ENCODE peak calls at places on chromosomes 1 and 21, in four cellular contexts. S is PC-3, X is HCT116, Z is OCI-LY7. J is an unnamed sample. For H3K4me1, H3K9me2 and H4K20me1, the result is how much of the 10 kb centered on the place peaks cover.

GRCh38 chr1:115456441-115456961 is 118.5 kb upstream of the NGF start:
- DNase-seq in Z (no peak), S (peak), X (no peak), J (peak)

GRCh38 chr1:64072089-64072835 is 131.2 kb upstream of the UBE2U start:
- DNase-seq in X (no peak), S (peak), Z (no peak), J (peak)

GRCh38 chr1:55699151-55699695 is 484.1 kb upstream of the USP24 start:
- DNase-seq in Z (no peak), S (no peak), X (no peak), J (no peak)

GRCh38 chr21:33300701-33301631 is 23.8 kb upstream of the IFNAR1 start:
- DNase-seq in Z (peak), S (peak), X (no peak), J (no peak)

GRCh38 chr1:170864784-170865538 is 70.4 kb upstream of the MROH9 start:
- DNase-seq in Z (no peak), X (no peak), S (no peak), J (no peak)

GRCh38 chr1:53686371-53687267 is 52.3 kb downstream of the GLIS1 start:
- DNase-seq in S (no peak), X (no peak), Z (no peak), J (no peak)

GRCh38 chr1:40786995-40787705 is 3.6 kb downstream of the KCNQ4 start:
- DNase-seq in X (no peak), S (no peak), Z (no peak), J (no peak)

GRCh38 chr1:175124842-175125241 is 57.2 kb downstream of the TNN start:
- DNase-seq in X (no peak), S (no peak), Z (no peak), J (no peak)

GRCh38 chr1:167090289-167090942 is at the start of gene GPA33:
- DNase-seq in S (no peak), Z (peak), X (no peak), J (no peak)

GRCh38 chr21:33864150-33864549 is 51.5 kb downstream of the ATP5PO start:
- DNase-seq in Z (no peak), S (no peak), X (no peak), J (no peak)

GRCh38 chr1:164576311-164577271 is 17.6 kb downstream of the PBX1 start:
- DNase-seq in X (no peak), Z (no peak), S (no peak), J (no peak)

GRCh38 chr1:164673584-164674214 is 114.7 kb downstream of the PBX1 start:
- DNase-seq in S (peak), Z (peak), X (no peak), J (no peak)

GRCh38 chr1:119853155-119853554 is 41.9 kb upstream of the REG4 start:
- DNase-seq in X (no peak), Z (no peak), S (no peak), J (no peak)

GRCh38 chr1:203581841-203582240 is 44.8 kb upstream of the ATP2B4 start:
- DNase-seq in S (no peak), X (no peak), Z (no peak), J (no peak)

GRCh38 chr1:8965121-8965820 is 19.6 kb downstream of the CA6 start:
- DNase-seq in Z (no peak), S (no peak), X (no peak), J (no peak)

GRCh38 chr1:228321478-228321877 is 85.2 kb downstream of the TRIM11 start:
- DNase-seq in X (no peak), Z (no peak), S (no peak), J (no peak)

GRCh38 chr1:45097944-45098343 is 85.9 kb downstream of the UROD start:
- DNase-seq in Z (no peak), S (peak), X (no peak), J (no peak)

GRCh38 chr1:87584603-87585002 is 255.9 kb downstream of the LMO4 start:
- DNase-seq in X (no peak), Z (no peak), S (no peak), J (no peak)

DNA sequence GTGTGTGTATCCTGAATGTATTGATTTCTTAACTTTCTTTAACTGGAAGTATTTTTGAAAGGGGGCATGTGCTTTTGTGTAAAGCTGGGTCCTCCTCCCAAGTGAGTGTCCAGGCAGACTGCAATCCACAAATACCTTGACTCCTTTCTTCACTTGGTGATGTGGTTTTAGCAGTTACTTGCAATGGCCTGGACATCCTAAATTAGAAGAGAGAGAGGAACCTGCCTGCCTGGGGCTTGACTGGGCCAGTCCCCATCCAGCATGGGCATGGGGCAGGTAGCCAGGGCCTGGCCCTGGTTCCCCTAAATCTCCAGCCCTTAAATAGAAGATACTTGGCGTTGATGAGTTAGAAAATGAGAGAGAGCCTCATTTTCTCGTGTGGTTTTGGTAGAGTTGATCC is 159.7 kb downstream of the PGBD5 start:
- DNase-seq in X (no peak), S (no peak), Z (no peak), J (no peak)
- H3K4me1 ChIP-seq in X (under half), S (under half), Z (under half), J (under half)

DNA sequence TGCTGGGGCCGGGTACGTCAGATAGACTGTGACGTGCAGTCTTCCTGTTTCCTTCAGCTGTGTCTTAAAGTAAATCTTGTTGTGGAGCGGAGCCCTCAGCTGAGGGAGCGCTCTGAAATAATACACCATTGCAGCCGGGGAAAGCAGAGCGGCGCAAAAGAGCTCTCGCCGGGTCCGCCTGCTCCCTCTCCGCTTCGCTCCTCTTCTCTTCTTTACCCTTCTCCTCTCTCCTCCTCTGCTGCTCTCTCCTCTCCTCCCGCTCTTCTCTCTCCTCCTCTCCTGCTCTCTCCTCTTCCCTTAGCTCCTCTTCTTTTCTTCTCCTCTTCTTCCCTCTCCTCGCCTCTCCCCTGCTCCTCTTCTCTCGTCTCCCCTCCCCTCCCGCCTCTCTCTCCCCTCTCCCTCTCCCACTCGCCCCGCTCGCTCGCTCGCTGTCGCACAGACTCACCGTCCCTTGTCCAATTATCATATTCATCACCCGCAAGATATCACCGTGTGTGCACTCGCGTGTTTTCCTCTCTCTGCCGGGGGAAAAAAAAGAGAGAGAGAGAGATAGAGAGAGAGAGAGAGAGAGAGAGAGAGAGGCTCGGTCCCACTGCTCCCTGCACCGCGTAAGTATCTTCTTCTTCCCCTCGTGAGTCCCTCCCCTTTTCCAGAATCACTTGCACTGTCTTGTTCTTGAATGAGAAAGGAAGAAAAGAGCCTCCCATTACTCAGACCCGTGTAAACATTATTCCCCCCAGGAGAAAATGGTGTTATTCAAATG is at the start of gene PROX1:
- DNase-seq in Z (no peak), X (no peak), S (peak), J (no peak)
- H3K9me2 ChIP-seq in Z (under half), X (under half), S (under half), J (under half)

DNA sequence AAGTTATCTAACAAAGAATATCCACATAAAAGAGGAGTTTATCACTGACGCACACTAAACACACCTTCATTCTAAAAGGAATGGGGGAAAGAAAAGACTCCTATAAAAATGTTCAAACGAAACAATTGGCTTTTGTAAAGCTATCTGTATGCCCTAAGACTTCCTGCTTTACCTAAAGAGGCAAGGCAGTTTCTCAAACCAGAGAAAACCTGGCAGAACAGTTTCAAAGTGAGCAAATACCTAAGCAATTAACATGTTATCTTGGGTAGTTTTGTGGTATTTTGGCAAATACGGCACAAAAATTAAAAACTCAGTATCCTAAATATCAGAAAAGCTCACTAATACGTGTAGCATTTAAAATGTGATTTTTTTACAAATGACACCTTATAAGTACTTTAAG is 1.9 kb downstream of the PUM1 start:
- DNase-seq in S (peak), Z (peak), X (no peak), J (no peak)
- H4K20me1 ChIP-seq in S (half or more), Z (under half), X (under half), J (half or more)

DNA sequence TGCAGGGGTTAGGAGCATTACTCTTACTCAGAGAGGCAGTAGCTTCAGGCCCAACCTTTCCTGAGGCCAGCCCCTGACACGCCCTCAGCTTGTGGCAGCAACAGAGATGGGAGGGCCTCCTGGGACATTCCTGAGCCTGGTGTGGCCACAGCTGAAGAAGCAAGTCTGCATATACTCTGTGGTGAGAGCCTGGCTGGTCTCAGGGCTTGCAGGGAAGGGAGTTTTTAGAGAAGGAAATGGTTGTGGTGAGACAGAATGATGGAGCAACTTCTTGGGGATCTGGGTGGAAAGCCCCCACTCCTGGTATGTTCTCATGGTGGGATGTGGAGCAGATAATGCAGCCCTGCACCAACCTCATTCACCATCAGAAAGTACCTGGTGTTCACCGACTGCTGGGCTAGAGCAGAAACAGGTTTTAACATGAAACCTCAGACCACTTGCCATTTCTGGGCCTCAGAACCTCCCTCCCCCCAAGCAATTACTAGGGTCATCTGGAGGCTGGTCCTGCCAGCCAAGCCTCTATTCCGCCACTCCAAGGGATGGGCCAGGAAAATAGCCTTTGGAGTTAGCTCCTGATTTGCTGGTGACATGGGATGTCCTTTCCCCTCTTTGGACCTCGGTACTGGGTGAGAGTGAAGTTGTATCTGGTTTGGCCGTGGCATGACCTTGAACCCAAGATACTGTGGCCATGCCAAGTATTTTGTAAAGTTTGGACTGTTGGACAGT is 28.0 kb upstream of the RNF19B start:
- DNase-seq in Z (peak), X (peak), S (peak), J (peak)
- H3K4me1 ChIP-seq in Z (under half), X (half or more), S (under half), J (half or more)

DNA sequence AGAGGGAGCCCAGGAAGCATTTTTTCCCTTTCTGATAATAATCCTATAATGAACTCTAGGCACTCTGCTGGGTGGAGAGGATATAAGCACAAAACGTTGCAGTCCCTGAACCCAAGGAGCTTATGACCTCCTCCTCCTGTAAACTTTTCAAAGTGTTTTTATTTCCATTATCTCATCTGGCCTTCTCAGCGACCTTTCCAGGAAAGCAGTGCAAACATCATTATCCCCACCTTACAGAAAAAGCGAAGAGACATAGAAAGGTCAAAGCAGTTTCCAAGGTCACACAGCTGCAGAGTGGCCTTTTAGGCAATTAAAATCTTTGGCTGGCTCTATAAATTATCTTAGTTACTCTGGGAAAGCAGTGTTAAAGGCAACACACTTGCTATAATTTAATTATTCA is 63.8 kb downstream of the OLFML3 start:
- DNase-seq in S (no peak), X (no peak), Z (no peak), J (no peak)
- H3K9me2 ChIP-seq in S (under half), X (under half), Z (under half), J (under half)

GRCh38 chr1:225596152-225596551 is 56.8 kb downstream of the ENAH start:
- DNase-seq in X (no peak), Z (no peak), S (peak), J (no peak)

GRCh38 chr1:225598847-225599246 is 54.1 kb downstream of the ENAH start:
- DNase-seq in S (peak), X (no peak), Z (no peak), J (peak)

GRCh38 chr1:225596736-225597135 is 56.2 kb downstream of the ENAH start:
- DNase-seq in Z (no peak), S (no peak), X (no peak), J (no peak)

GRCh38 chr1:225601902-225602589 is 50.9 kb downstream of the ENAH start:
- DNase-seq in S (no peak), X (no peak), Z (no peak), J (no peak)

GRCh38 chr1:225597926-225598575 is 54.9 kb downstream of the ENAH start:
- DNase-seq in X (no peak), S (peak), Z (no peak), J (no peak)
- H4K20me1 ChIP-seq in X (under half), S (under half), Z (under half), J (under half)

GRCh38 chr21:14551741-14552140 is 5.6 kb upstream of the SAMSN1 start:
- DNase-seq in Z (no peak), S (peak), X (no peak), J (no peak)
- H3K4me1 ChIP-seq in Z (under half), S (under half), X (under half), J (under half)

GRCh38 chr1:90557706-90558105 is 159.4 kb downstream of the BARHL2 start:
- DNase-seq in S (no peak), Z (no peak), X (no peak), J (no peak)
- H3K9me2 ChIP-seq in S (under half), Z (under half), X (under half), J (under half)

GRCh38 chr1:10074059-10074854 is 41.5 kb downstream of the UBE4B start:
- DNase-seq in S (peak), X (no peak), Z (no peak), J (peak)

GRCh38 chr1:10068605-10069294 is 36.0 kb downstream of the UBE4B start:
- DNase-seq in Z (no peak), S (no peak), X (no peak), J (no peak)

GRCh38 chr1:10074855-10075418 is 42.2 kb downstream of the UBE4B start:
- DNase-seq in S (no peak), X (no peak), Z (no peak), J (no peak)

GRCh38 chr1:10070206-10070605 is 37.4 kb downstream of the UBE4B start:
- DNase-seq in Z (no peak), X (no peak), S (no peak), J (no peak)

DNA sequence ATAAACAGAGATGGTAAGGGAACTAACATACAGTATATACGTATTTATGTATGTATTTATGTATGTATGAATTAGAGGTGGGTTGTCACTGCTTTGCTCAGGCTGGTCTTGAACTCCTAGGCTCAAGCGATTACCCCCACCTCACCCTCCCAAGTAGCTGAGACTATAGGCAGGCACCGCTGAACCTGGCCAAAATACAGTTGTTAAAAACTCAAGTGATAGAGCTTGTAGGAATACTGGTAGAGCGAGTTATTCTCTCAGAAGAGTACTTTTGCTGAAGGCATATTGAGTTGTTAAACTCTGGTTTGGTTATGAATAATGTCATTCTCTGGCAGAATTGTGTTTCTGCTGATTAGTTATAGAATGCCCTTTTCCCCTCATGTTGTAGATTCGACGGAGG is 38.9 kb downstream of the UBE4B start:
- DNase-seq in Z (no peak), X (no peak), S (no peak), J (no peak)
- H4K20me1 ChIP-seq in Z (under half), X (under half), S (under half), J (under half)

DNA sequence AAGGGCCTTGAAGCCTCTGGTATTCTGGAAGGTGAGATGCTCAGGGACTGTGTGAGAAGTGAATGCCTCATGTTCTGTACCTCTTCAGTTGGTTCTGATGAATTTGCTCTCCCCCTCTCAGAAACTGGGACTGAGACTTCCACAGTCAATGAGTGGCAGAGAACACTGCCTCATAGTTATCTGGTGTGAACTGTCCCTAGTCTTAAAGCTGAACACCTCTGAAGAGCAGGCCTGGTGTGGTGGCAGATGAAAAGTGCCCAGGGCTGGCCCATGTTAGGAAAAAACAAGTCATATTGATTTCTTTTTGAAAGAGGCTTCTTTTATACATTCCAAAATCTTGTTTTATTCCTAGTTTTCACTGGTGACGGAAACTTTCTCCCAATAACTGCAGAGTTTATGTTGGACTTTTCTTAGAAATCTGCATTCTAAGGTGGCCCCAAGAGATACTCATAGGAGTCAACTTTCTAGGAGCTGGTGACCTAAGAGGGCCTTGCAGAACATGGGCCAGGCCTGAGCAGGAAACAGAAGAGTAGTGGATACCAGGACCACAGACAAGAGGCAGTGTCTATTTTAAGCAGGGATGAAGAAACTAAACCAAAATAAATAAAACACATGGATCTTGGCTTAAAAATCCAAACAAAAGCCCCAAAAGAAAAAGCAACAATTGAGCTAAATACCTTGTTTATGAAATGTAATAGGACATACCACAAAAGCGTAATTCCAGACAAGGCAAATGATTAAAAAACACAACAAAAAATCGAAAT is 19.5 kb downstream of the DUSP10 start:
- DNase-seq in X (no peak), S (no peak), Z (no peak), J (no peak)
- H3K4me1 ChIP-seq in X (under half), S (under half), Z (under half), J (under half)

J was measured in PC-9.